ENCODE peak calls at places on chromosomes 2 and 18, in five cellular contexts. One of them, this sample, is unnamed.
A peak's percentile ranks its signal among the peaks of the same experiment; 100 is the strongest.

GRCh38 chr2:177691177-177691576 is 298.6 kb downstream of the AGPS start:
- DNase-seq in Panc1: no peak
- DNase-seq in endodermal cell: peak; percentile 61
- DNase-seq in H9: no peak
- DNase-seq in astrocyte: no peak
- DNase-seq in this sample: no peak

GRCh38 chr2:29920130-29920577 is 1.2 kb downstream of the ALK start:
- DNase-seq in H9: peak; percentile 90
- DNase-seq in endodermal cell: peak; percentile 97
- DNase-seq in astrocyte: peak; percentile 31
- DNase-seq in Panc1: no peak
- DNase-seq in this sample: peak; percentile 58

GRCh38 chr2:215831296-215831913 is 181.9 kb downstream of the MREG start:
- DNase-seq in Panc1: no peak
- DNase-seq in H9: no peak
- DNase-seq in astrocyte: peak; percentile 56
- DNase-seq in endodermal cell: no peak
- DNase-seq in this sample: no peak

GRCh38 chr2:145546091-145546490 is 1026.2 kb upstream of the ZEB2 start:
- DNase-seq in Panc1: no peak
- DNase-seq in endodermal cell: no peak
- DNase-seq in H9: no peak
- DNase-seq in astrocyte: no peak
- DNase-seq in this sample: no peak

GRCh38 chr2:205296959-205297358 is 385.3 kb upstream of the NRP2 start:
- DNase-seq in H9: no peak
- DNase-seq in endodermal cell: no peak
- DNase-seq in astrocyte: no peak
- DNase-seq in Panc1: no peak
- DNase-seq in this sample: no peak

GRCh38 chr2:233800231-233800630 is 22.1 kb downstream of the MROH2A start:
- DNase-seq in astrocyte: no peak
- DNase-seq in H9: no peak
- DNase-seq in Panc1: no peak
- DNase-seq in endodermal cell: peak; percentile 23
- DNase-seq in this sample: no peak

GRCh38 chr18:48974304-48975220 is 23.8 kb upstream of the SMAD7 start:
- DNase-seq in H9: no peak
- DNase-seq in astrocyte: no peak
- DNase-seq in endodermal cell: peak; percentile 81
- DNase-seq in Panc1: no peak
- DNase-seq in this sample: no peak

GRCh38 chr2:39573276-39573675 is 92.4 kb upstream of the TMEM178A start:
- DNase-seq in astrocyte: no peak
- DNase-seq in Panc1: no peak
- DNase-seq in H9: no peak
- DNase-seq in endodermal cell: no peak
- DNase-seq in this sample: no peak

GRCh38 chr2:209371407-209371806 is 52.4 kb upstream of the MAP2 start:
- DNase-seq in H9: no peak
- DNase-seq in Panc1: no peak
- DNase-seq in endodermal cell: no peak
- DNase-seq in astrocyte: no peak
- DNase-seq in this sample: no peak

GRCh38 chr2:236124182-236124581 is 44.0 kb downstream of the GBX2 start:
- DNase-seq in astrocyte: no peak
- DNase-seq in H9: no peak
- DNase-seq in Panc1: no peak
- DNase-seq in endodermal cell: no peak
- DNase-seq in this sample: no peak

GRCh38 chr18:5097116-5097703 is 99.8 kb downstream of the AKAIN1 start:
- DNase-seq in astrocyte: no peak
- DNase-seq in H9: peak; percentile 36
- DNase-seq in endodermal cell: peak; percentile 67
- DNase-seq in Panc1: no peak
- DNase-seq in this sample: no peak

GRCh38 chr2:74585406-74586182 is 31.1 kb downstream of the DOK1 start:
- DNase-seq in H9: no peak
- DNase-seq in Panc1: no peak
- DNase-seq in astrocyte: no peak
- DNase-seq in endodermal cell: no peak
- DNase-seq in this sample: peak; percentile 39

GRCh38 chr2:3265981-3266726 is 111.5 kb downstream of the EIPR1 start:
- DNase-seq in astrocyte: no peak
- DNase-seq in Panc1: no peak
- DNase-seq in H9: peak; percentile 47
- DNase-seq in endodermal cell: peak; percentile 81
- DNase-seq in this sample: no peak

GRCh38 chr18:49690307-49690706 is 123.0 kb downstream of the ACAA2 start:
- DNase-seq in endodermal cell: no peak
- DNase-seq in H9: no peak
- DNase-seq in Panc1: peak; percentile 67
- DNase-seq in astrocyte: peak; percentile 99
- DNase-seq in this sample: no peak

GRCh38 chr2:229636568-229636967 is 77.8 kb downstream of the DNER start:
- DNase-seq in Panc1: no peak
- DNase-seq in H9: no peak
- DNase-seq in astrocyte: no peak
- DNase-seq in endodermal cell: no peak
- DNase-seq in this sample: no peak

GRCh38 chr18:9147440-9148238 is 11.1 kb downstream of the ANKRD12 start:
- DNase-seq in Panc1: no peak
- DNase-seq in endodermal cell: peak; percentile 53
- DNase-seq in H9: peak; percentile 31
- DNase-seq in astrocyte: peak; percentile 54
- DNase-seq in this sample: no peak

GRCh38 chr2:240246173-240246820 is 105.8 kb upstream of the OTOS start:
- DNase-seq in astrocyte: no peak
- DNase-seq in H9: peak; percentile 19
- DNase-seq in endodermal cell: no peak
- DNase-seq in Panc1: no peak
- DNase-seq in this sample: no peak

GRCh38 chr2:58644992-58645391 is 403.9 kb upstream of the FANCL start:
- DNase-seq in astrocyte: no peak
- DNase-seq in H9: no peak
- DNase-seq in Panc1: no peak
- DNase-seq in endodermal cell: no peak
- DNase-seq in this sample: no peak

GRCh38 chr2:10028988-10029874 is 14.1 kb upstream of the KLF11 start:
- DNase-seq in endodermal cell: peak; percentile 78
- DNase-seq in Panc1: no peak
- DNase-seq in H9: peak; percentile 68
- DNase-seq in astrocyte: no peak
- DNase-seq in this sample: no peak

GRCh38 chr2:57878573-57878910 is 168.1 kb upstream of the VRK2 start:
- DNase-seq in Panc1: no peak
- DNase-seq in astrocyte: no peak
- DNase-seq in endodermal cell: no peak
- DNase-seq in H9: no peak
- DNase-seq in this sample: no peak

GRCh38 chr2:85457877-85458316 is 39.4 kb downstream of the SH2D6 start:
- DNase-seq in Panc1: no peak
- DNase-seq in astrocyte: peak; percentile 55
- DNase-seq in H9: no peak
- DNase-seq in endodermal cell: no peak
- DNase-seq in this sample: no peak

GRCh38 chr2:96538487-96539214 is 2.1 kb downstream of the ARID5A start:
- DNase-seq in H9: peak; percentile 91
- DNase-seq in endodermal cell: peak; percentile 95
- DNase-seq in Panc1: no peak
- DNase-seq in astrocyte: peak; percentile 18
- DNase-seq in this sample: peak; percentile 83

GRCh38 chr2:96537734-96538486 is 1.4 kb downstream of the ARID5A start:
- DNase-seq in endodermal cell: peak; percentile 76
- DNase-seq in astrocyte: no peak
- DNase-seq in Panc1: no peak
- DNase-seq in H9: no peak
- DNase-seq in this sample: no peak

GRCh38 chr2:96541326-96541725 is 4.8 kb downstream of the ARID5A start:
- DNase-seq in H9: no peak
- DNase-seq in astrocyte: no peak
- DNase-seq in Panc1: no peak
- DNase-seq in endodermal cell: no peak
- DNase-seq in this sample: no peak

GRCh38 chr2:96540136-96540535 is 3.6 kb downstream of the ARID5A start:
- DNase-seq in endodermal cell: peak; percentile 42
- DNase-seq in Panc1: no peak
- DNase-seq in H9: no peak
- DNase-seq in astrocyte: peak; percentile 20
- DNase-seq in this sample: no peak

GRCh38 chr2:96539215-96539920 is 2.8 kb downstream of the ARID5A start:
- DNase-seq in endodermal cell: peak; percentile 76
- DNase-seq in H9: no peak
- DNase-seq in Panc1: no peak
- DNase-seq in astrocyte: no peak
- DNase-seq in this sample: no peak
- H3K27ac ChIP-seq in endodermal cell: no peak overlapping the region
- H3K27ac ChIP-seq in H9: no peak overlapping the region
- H3K27ac ChIP-seq in Panc1: peak overlapping the region; percentile 65
- H3K27ac ChIP-seq in astrocyte: no peak overlapping the region
- H3K27ac ChIP-seq in this sample: peak overlapping the region; percentile 92

DNA sequence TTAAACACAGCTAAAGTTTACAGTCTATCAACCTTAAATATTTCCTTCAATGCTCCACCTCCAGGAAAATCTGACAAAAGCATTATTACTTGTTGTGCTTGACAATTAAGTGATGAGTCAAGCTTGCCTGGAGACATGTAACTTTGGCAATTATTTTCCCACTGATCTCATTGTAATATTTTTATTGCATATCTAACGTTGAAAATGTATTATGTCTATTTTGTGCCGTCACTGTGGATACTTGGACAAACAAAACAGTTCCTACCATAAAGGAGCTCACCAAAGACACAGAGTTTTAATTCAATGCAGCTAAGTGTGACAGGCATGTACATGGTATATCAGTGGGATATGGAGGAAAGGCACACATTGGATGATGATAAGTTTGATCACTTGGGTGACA is 24.7 kb downstream of the RNF103 start:
- DNase-seq in endodermal cell: no peak
- DNase-seq in H9: no peak
- DNase-seq in astrocyte: no peak
- DNase-seq in Panc1: no peak
- DNase-seq in this sample: no peak
- H3K27ac ChIP-seq in endodermal cell: no peak overlapping the region
- H3K27ac ChIP-seq in H9: no peak overlapping the region
- H3K27ac ChIP-seq in astrocyte: no peak overlapping the region
- H3K27ac ChIP-seq in Panc1: no peak overlapping the region
- H3K27ac ChIP-seq in this sample: no peak overlapping the region

GRCh38 chr2:174771136-174771535 is 6.9 kb upstream of the CHRNA1 start:
- DNase-seq in astrocyte: no peak
- DNase-seq in Panc1: no peak
- DNase-seq in endodermal cell: peak; percentile 32
- DNase-seq in H9: no peak
- DNase-seq in this sample: no peak
- H3K27ac ChIP-seq in astrocyte: no peak overlapping the region
- H3K27ac ChIP-seq in Panc1: no peak overlapping the region
- H3K27ac ChIP-seq in endodermal cell: no peak overlapping the region
- H3K27ac ChIP-seq in H9: peak overlapping the region; percentile 93
- H3K27ac ChIP-seq in this sample: peak overlapping the region; percentile 50

GRCh38 chr2:179614121-179614520 is 247.3 kb downstream of the ZNF385B start:
- DNase-seq in H9: no peak
- DNase-seq in Panc1: no peak
- DNase-seq in astrocyte: no peak
- DNase-seq in endodermal cell: no peak
- DNase-seq in this sample: no peak
- H3K27ac ChIP-seq in H9: no peak overlapping the region
- H3K27ac ChIP-seq in Panc1: no peak overlapping the region
- H3K27ac ChIP-seq in astrocyte: no peak overlapping the region
- H3K27ac ChIP-seq in endodermal cell: no peak overlapping the region
- H3K27ac ChIP-seq in this sample: no peak overlapping the region

GRCh38 chr2:54945401-54946219 is 104.6 kb downstream of the RTN4 start:
- DNase-seq in endodermal cell: peak; percentile 67
- DNase-seq in astrocyte: peak; percentile 33
- DNase-seq in Panc1: no peak
- DNase-seq in H9: no peak
- DNase-seq in this sample: no peak
- H3K27ac ChIP-seq in endodermal cell: no peak overlapping the region
- H3K27ac ChIP-seq in astrocyte: no peak overlapping the region
- H3K27ac ChIP-seq in Panc1: peak overlapping the region; percentile 68
- H3K27ac ChIP-seq in H9: no peak overlapping the region
- H3K27ac ChIP-seq in this sample: peak overlapping the region; percentile 84

GRCh38 chr2:126662623-126663022 is 6.7 kb downstream of the GYPC start:
- DNase-seq in endodermal cell: no peak
- DNase-seq in astrocyte: no peak
- DNase-seq in Panc1: no peak
- DNase-seq in H9: no peak
- DNase-seq in this sample: no peak

GRCh38 chr2:126664639-126665038 is 8.7 kb downstream of the GYPC start:
- DNase-seq in endodermal cell: no peak
- DNase-seq in astrocyte: no peak
- DNase-seq in Panc1: no peak
- DNase-seq in H9: no peak
- DNase-seq in this sample: no peak

GRCh38 chr2:126663184-126663963 is 7.4 kb downstream of the GYPC start:
- DNase-seq in Panc1: no peak
- DNase-seq in endodermal cell: no peak
- DNase-seq in astrocyte: no peak
- DNase-seq in H9: no peak
- DNase-seq in this sample: no peak

GRCh38 chr2:126665483-126665882 is 9.5 kb downstream of the GYPC start:
- DNase-seq in Panc1: no peak
- DNase-seq in endodermal cell: no peak
- DNase-seq in astrocyte: no peak
- DNase-seq in H9: no peak
- DNase-seq in this sample: no peak

DNA sequence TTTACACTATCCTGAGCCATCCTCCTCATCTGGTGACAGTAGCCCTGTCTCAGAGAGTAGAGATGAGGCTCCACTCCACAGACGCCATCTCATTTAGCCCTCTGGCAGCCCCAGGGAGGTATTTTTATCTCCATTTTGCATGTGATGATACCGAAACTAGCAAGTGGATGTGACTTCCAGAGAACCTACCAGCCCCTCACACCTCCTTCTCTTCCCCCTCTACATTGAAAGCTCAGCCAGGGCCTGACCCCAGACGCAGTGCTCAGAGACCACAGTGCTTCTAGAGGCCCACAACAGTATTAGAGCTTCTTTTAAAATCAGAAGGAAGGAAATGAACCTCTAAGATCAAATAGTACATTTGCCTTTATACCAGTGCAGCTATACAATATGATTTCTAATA is 8.3 kb downstream of the GYPC start:
- DNase-seq in H9: no peak
- DNase-seq in astrocyte: no peak
- DNase-seq in endodermal cell: no peak
- DNase-seq in Panc1: no peak
- DNase-seq in this sample: no peak
- H3K27ac ChIP-seq in H9: no peak overlapping the region
- H3K27ac ChIP-seq in astrocyte: no peak overlapping the region
- H3K27ac ChIP-seq in endodermal cell: no peak overlapping the region
- H3K27ac ChIP-seq in Panc1: no peak overlapping the region
- H3K27ac ChIP-seq in this sample: no peak overlapping the region